ENCODE peak calls at places on chromosome 4, in five cellular contexts. O, W, Z, U and F are unnamed samples.

GRCh38 chr4:5220028-5220427 is 168.7 kb downstream of the STK32B start:
- DNase-seq in W (peak; percentile 70), Z (peak; percentile 7), O (peak; percentile 60), U (no peak), F (peak; percentile 1)

GRCh38 chr4:60962286-60962685 is 237.8 kb upstream of the ADGRL3 start:
- DNase-seq in U (no peak), O (no peak), W (no peak), Z (no peak), F (no peak)

GRCh38 chr4:75630174-75630931 is at the start of gene CDKL2:
- DNase-seq in U (peak; percentile 90), W (peak; percentile 93), O (peak; percentile 94), Z (peak; percentile 73), F (no peak)

GRCh38 chr4:186931519-186931918 is 207.9 kb upstream of the FAT1 start:
- DNase-seq in U (no peak), W (no peak), O (no peak), Z (no peak), F (no peak)

GRCh38 chr4:171847751-171848150 is 34.5 kb downstream of the GALNTL6 start:
- DNase-seq in U (no peak), Z (no peak), O (no peak), W (no peak), F (no peak)

GRCh38 chr4:33189169-33189568 is 2469.0 kb downstream of the PCDH7 start:
- DNase-seq in U (no peak), O (no peak), Z (no peak), W (no peak), F (no peak)

GRCh38 chr4:129428454-129428853 is 332.5 kb downstream of the C4orf33 start:
- DNase-seq in W (no peak), O (no peak), Z (no peak), U (no peak), F (no peak)

GRCh38 chr4:38734886-38735285 is 47.9 kb downstream of the TLR10 start:
- DNase-seq in Z (no peak), U (no peak), O (no peak), W (no peak), F (no peak)

GRCh38 chr4:5266991-5267390 is 215.7 kb downstream of the STK32B start:
- DNase-seq in Z (no peak), O (no peak), W (no peak), U (no peak), F (no peak)

GRCh38 chr4:2432991-2433530 is 14.3 kb downstream of the CFAP99 start:
- DNase-seq in U (no peak), W (no peak), O (no peak), Z (peak; percentile 22), F (no peak)

GRCh38 chr4:77963005-77963404 is 94.1 kb upstream of the FRAS1 start:
- DNase-seq in O (no peak), Z (no peak), W (no peak), U (no peak), F (no peak)

GRCh38 chr4:47729086-47729763 is 108.6 kb downstream of the CORIN start:
- DNase-seq in Z (no peak), U (no peak), O (no peak), W (no peak), F (no peak)

GRCh38 chr4:3030551-3031356 is 43.6 kb downstream of the HTT-AS start:
- DNase-seq in O (no peak), U (no peak), W (no peak), Z (no peak), F (no peak)

GRCh38 chr4:101153653-101154052 is 193.7 kb downstream of the PPP3CA start:
- DNase-seq in W (no peak), Z (no peak), U (no peak), O (no peak), F (no peak)

GRCh38 chr4:8469550-8469949 is 29.0 kb downstream of the TRMT44 start:
- DNase-seq in W (no peak), O (no peak), Z (no peak), U (no peak), F (no peak)

GRCh38 chr4:185709802-185710486 is 102.0 kb downstream of the SORBS2 start:
- DNase-seq in Z (no peak), U (no peak), O (no peak), W (no peak), F (no peak)

GRCh38 chr4:10026485-10026884 is 5.2 kb upstream of the SLC2A9 start:
- DNase-seq in Z (no peak), O (no peak), U (no peak), W (no peak), F (no peak)

GRCh38 chr4:185242749-185243533 is 33.5 kb downstream of the SNX25 start:
- DNase-seq in W (no peak), Z (no peak), U (no peak), O (no peak), F (no peak)

GRCh38 chr4:139223682-139224317 is 46.8 kb upstream of the ELF2 start:
- DNase-seq in Z (no peak), O (no peak), U (no peak), W (no peak), F (no peak)

GRCh38 chr4:181301735-181302380 is 941.3 kb upstream of the TENM3 start:
- DNase-seq in U (no peak), O (peak; percentile 66), W (peak; percentile 58), Z (no peak), F (peak; percentile 4)

GRCh38 chr4:95318044-95318443 is 230.7 kb downstream of the UNC5C start:
- DNase-seq in Z (no peak), W (no peak), O (no peak), U (no peak), F (no peak)

GRCh38 chr4:41644288-41644914 is 104.1 kb downstream of the PHOX2B start:
- DNase-seq in U (no peak), Z (peak; percentile 92), W (peak; percentile 92), O (peak; percentile 86), F (no peak)

GRCh38 chr4:100576570-100576969 is 58.7 kb upstream of the EMCN start:
- DNase-seq in Z (no peak), U (no peak), W (no peak), O (no peak), F (no peak)

GRCh38 chr4:145805490-145805889 is 125.5 kb downstream of the C4orf51 start:
- DNase-seq in U (no peak), O (peak; percentile 25), Z (no peak), W (no peak), F (no peak)

GRCh38 chr4:142817442-142817841 is 28.7 kb downstream of the INPP4B start:
- DNase-seq in U (peak; percentile 7), Z (no peak), W (peak; percentile 21), O (no peak), F (no peak)

GRCh38 chr4:93791570-93792195 is 36.9 kb upstream of the ATOH1 start:
- DNase-seq in O (peak; percentile 84), U (no peak), Z (peak; percentile 52), W (peak; percentile 83), F (peak; percentile 35)

GRCh38 chr4:48913346-48913745 is 6.8 kb upstream of the OCIAD2 start:
- DNase-seq in Z (no peak), U (no peak), W (no peak), O (no peak), F (no peak)

GRCh38 chr4:37890501-37891220 is at the start of gene TBC1D1:
- DNase-seq in U (peak; percentile 11), W (peak; percentile 48), Z (no peak), O (peak; percentile 33), F (no peak)

GRCh38 chr4:140969296-140969695 is 164.0 kb downstream of the RNF150 start:
- DNase-seq in O (no peak), U (no peak), Z (no peak), W (peak; percentile 11), F (no peak)

DNA sequence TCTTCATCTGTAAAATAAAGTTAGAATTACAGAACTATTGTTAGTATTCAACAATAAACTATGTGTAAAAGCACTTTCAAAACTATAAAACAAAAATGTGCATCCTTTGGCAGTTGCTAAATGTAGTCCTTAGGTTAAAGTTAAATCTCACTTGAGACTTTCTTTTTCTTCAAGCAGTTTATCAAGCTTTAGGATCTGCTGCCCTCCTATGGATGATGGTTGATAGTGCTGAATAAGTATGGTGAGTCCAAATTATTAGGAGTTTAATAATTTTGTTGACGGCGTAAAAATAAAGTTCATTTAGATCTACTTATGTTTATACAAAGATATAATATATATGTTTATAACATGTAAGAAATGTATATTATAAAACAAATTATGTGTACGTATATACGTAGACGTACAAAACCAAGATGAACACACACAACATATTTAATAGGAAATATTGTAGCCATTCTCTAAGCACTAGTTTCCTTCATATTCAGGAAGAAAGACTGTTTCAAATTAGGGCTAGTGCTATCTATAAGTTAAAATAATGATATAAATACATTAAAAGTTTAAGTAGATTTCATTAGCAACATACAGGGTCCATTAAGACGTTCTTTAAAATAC is 22.3 kb downstream of the UGT2A2 start:
- DNase-seq in O (peak; percentile 21), Z (peak; percentile 3), U (no peak), W (peak; percentile 65), F (peak; percentile 57)
- TF ChIP-seq CTCF in O (peak; percentile 45), Z (peak; percentile 84), U (no peak), W (peak; percentile 81), F (peak; percentile 75)

DNA sequence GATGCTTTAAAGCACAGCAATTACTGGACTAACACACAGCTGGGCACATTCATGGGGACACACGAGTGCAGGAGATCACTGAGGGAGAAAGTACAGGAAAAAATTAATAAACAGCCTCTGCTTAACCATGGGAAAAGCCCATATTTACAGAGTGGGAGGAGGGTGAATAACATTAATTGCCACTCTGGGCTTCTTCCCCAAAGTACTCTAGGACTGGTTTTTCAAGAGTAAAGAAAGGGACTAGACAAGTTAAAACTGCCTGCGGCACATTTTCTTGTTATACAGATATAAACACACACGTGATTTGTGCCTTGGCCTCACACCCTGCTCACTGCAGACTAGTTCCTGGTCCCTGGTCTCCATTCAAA is 179.7 kb upstream of the TET2 start:
- DNase-seq in Z (no peak), U (no peak), W (no peak), O (no peak), F (peak; percentile 96)
- TF ChIP-seq CTCF in Z (no peak), U (no peak), W (no peak), O (no peak), F (no peak)

GRCh38 chr4:11908205-11908604 is 479.5 kb upstream of the HS3ST1 start:
- DNase-seq in O (no peak), W (no peak), Z (no peak), U (no peak), F (no peak)

GRCh38 chr4:11908712-11909111 is 480.0 kb upstream of the HS3ST1 start:
- DNase-seq in Z (no peak), O (no peak), W (no peak), U (no peak), F (no peak)

GRCh38 chr4:11900277-11900676 is 471.6 kb upstream of the HS3ST1 start:
- DNase-seq in U (no peak), O (no peak), Z (no peak), W (no peak), F (no peak)

GRCh38 chr4:11904991-11905760 is 476.5 kb upstream of the HS3ST1 start:
- DNase-seq in W (no peak), Z (no peak), U (no peak), O (peak; percentile 7), F (no peak)

GRCh38 chr4:11904117-11904535 is 475.4 kb upstream of the HS3ST1 start:
- DNase-seq in Z (no peak), W (no peak), O (no peak), U (no peak), F (peak; percentile 99)
- TF ChIP-seq CTCF in Z (no peak), W (no peak), O (no peak), U (no peak), F (no peak)

DNA sequence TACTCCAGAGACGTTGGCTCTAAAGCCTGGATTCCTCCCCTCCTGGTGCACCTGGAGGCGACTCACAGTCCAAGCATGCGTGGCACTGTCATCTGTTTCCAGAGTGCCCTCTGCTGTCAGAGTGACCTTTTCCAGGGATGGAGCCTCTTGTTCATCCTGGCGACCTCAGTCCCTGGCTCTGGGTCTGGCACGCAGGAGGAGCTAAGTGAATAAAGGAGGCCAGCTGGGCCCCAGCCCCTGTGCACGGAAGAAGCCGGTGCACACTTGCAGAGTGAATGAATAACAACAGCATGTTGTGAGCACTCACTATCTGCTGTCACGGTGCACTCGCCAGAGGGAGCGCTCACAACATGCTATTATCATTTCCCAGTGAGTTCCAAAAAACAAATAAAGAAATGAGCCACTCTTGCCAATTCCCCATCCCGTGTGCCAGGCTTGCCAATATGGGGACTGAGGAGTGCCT is 27.8 kb upstream of the PSAPL1 start:
- DNase-seq in U (no peak), W (peak; percentile 78), Z (no peak), O (peak; percentile 63), F (peak; percentile 54)
- TF ChIP-seq CTCF in U (no peak), W (peak; percentile 43), Z (no peak), O (peak; percentile 27), F (peak; percentile 72)